ENCODE peak calls at places on chromosomes 7 and 10, in nine cellular contexts. A is upper lobe of left lung, L is Panc1, C is cardiac fibroblast, Z is prostate gland, V is astrocyte of the spinal cord, W is epithelial cell of esophagus, M is fibroblast of lung, U is tibial artery. P is an unnamed sample.

GRCh38 chr7:19009241-19009935 is 108.0 kb downstream of the TWIST1 start:
- DNase-seq in U (no peak), W (peak), L (no peak), A (no peak), Z (no peak), M (peak), V (peak), C (peak), P (no peak)

GRCh38 chr7:158587425-158588084 is at the start of gene PTPRN2:
- DNase-seq in A (peak), U (no peak), V (peak), W (peak), C (peak), Z (peak), L (no peak), M (peak), P (no peak)

GRCh38 chr10:119139464-119140067 is 25.9 kb downstream of the SFXN4 start:
- DNase-seq in W (peak), V (no peak), M (no peak), Z (peak), L (peak), U (no peak), A (no peak), C (peak), P (no peak)

GRCh38 chr7:8125680-8126444 is 136.1 kb downstream of the ICA1 start:
- DNase-seq in A (no peak), M (no peak), W (peak), U (no peak), C (no peak), V (no peak), L (no peak), Z (no peak), P (peak)

GRCh38 chr7:75819711-75820110 is 6.1 kb upstream of the CCL24 start:
- DNase-seq in Z (no peak), M (no peak), A (no peak), U (peak), C (no peak), W (no peak), V (no peak), L (no peak), P (no peak)

GRCh38 chr10:126090911-126091728 is 194.8 kb downstream of the FANK1 start:
- DNase-seq in C (peak), A (no peak), Z (no peak), V (peak), W (peak), U (no peak), M (peak), L (peak), P (no peak)

GRCh38 chr7:157490465-157490912 is 153.7 kb downstream of the DNAJB6 start:
- DNase-seq in Z (no peak), U (no peak), V (peak), A (no peak), M (peak), W (peak), L (peak), C (peak), P (peak)

GRCh38 chr10:43127447-43127846 is 10.8 kb upstream of the CSGALNACT2 start:
- DNase-seq in V (no peak), M (peak), C (no peak), A (no peak), Z (no peak), W (peak), U (no peak), L (no peak), P (no peak)

GRCh38 chr7:41217306-41217705 is 485.6 kb downstream of the INHBA start:
- DNase-seq in Z (no peak), C (no peak), L (no peak), A (no peak), W (peak), U (no peak), M (peak), V (peak), P (no peak)

GRCh38 chr7:1229956-1230355 is 2.7 kb upstream of the UNCX start:
- DNase-seq in C (no peak), W (no peak), A (no peak), Z (no peak), L (no peak), U (no peak), M (no peak), V (no peak), P (no peak)

GRCh38 chr7:1964556-1964912 is 268.2 kb downstream of the MAD1L1 start:
- DNase-seq in C (no peak), V (no peak), Z (no peak), U (no peak), M (no peak), A (no peak), W (no peak), L (no peak), P (no peak)

GRCh38 chr7:122040147-122040546 is 103.9 kb downstream of the AASS start:
- DNase-seq in V (no peak), U (no peak), Z (no peak), L (no peak), M (peak), C (no peak), W (peak), A (no peak), P (no peak)

GRCh38 chr7:39465055-39465929 is 100.9 kb upstream of the YAE1 start:
- DNase-seq in M (peak), V (peak), Z (peak), C (peak), A (no peak), L (peak), U (no peak), W (peak), P (peak)

GRCh38 chr7:353746-354325 is 63.9 kb downstream of the FOXL3 start:
- DNase-seq in Z (no peak), L (no peak), U (no peak), M (peak), V (peak), A (peak), W (no peak), C (no peak), P (no peak)

GRCh38 chr10:103693070-103693811 is 162.1 kb downstream of the SH3PXD2A start:
- DNase-seq in C (no peak), L (no peak), M (peak), Z (no peak), U (no peak), W (no peak), A (peak), V (no peak), P (no peak)

GRCh38 chr7:155602156-155602555 is 42.3 kb upstream of the RBM33 start:
- DNase-seq in C (no peak), L (no peak), U (no peak), W (no peak), M (no peak), Z (no peak), V (no peak), A (peak), P (no peak)

GRCh38 chr7:35826751-35827150 is 25.9 kb downstream of the SEPTIN7 start:
- DNase-seq in V (no peak), W (no peak), M (no peak), L (no peak), Z (no peak), U (no peak), A (no peak), C (no peak), P (no peak)

GRCh38 chr7:157699357-157700013 is 362.7 kb downstream of the DNAJB6 start:
- DNase-seq in U (no peak), W (no peak), C (no peak), M (no peak), L (no peak), V (no peak), A (no peak), Z (no peak), P (no peak)

GRCh38 chr7:72268090-72268489 is 144.0 kb downstream of the CALN1 start:
- DNase-seq in U (no peak), W (no peak), M (no peak), L (no peak), Z (no peak), C (no peak), A (no peak), V (no peak), P (no peak)

GRCh38 chr7:47516985-47517590 is 64.8 kb downstream of the TNS3 start:
- DNase-seq in A (no peak), U (peak), W (no peak), C (no peak), L (no peak), V (peak), Z (peak), M (peak), P (no peak)

GRCh38 chr10:112583236-112583919 is 136.4 kb downstream of the VTI1A start:
- DNase-seq in M (no peak), U (no peak), C (no peak), W (no peak), V (no peak), L (no peak), A (no peak), Z (no peak), P (no peak)

GRCh38 chr10:96401036-96401435 is 42.2 kb upstream of the OPALIN start:
- DNase-seq in Z (no peak), M (no peak), W (no peak), V (no peak), A (no peak), C (no peak), L (no peak), U (no peak), P (no peak)

GRCh38 chr7:44196450-44196872 is 4.3 kb upstream of the YKT6 start:
- DNase-seq in A (no peak), L (no peak), Z (no peak), C (peak), M (peak), V (peak), U (no peak), W (peak), P (no peak)

GRCh38 chr7:69654381-69654780 is 56.1 kb downstream of the AUTS2 start:
- DNase-seq in U (no peak), C (peak), V (no peak), M (no peak), W (no peak), Z (peak), L (no peak), A (no peak), P (no peak)

GRCh38 chr10:80252296-80252887 is 37.1 kb downstream of the MAT1A start:
- DNase-seq in W (no peak), L (no peak), U (no peak), A (no peak), Z (no peak), C (no peak), V (no peak), M (no peak), P (no peak)

GRCh38 chr7:129840757-129841156 is 112.0 kb downstream of the UBE2H start:
- DNase-seq in C (peak), U (no peak), M (peak), A (no peak), V (peak), Z (no peak), W (no peak), L (no peak), P (no peak)

GRCh38 chr10:59387951-59388431 is 25.6 kb upstream of the FAM13C start:
- DNase-seq in Z (no peak), A (no peak), C (peak), V (peak), U (no peak), W (peak), L (no peak), M (peak), P (no peak)

GRCh38 chr7:23544913-23545354 is 13.2 kb upstream of the TRA2A start:
- DNase-seq in W (peak), U (no peak), C (peak), L (peak), Z (no peak), A (no peak), M (peak), V (peak), P (peak)

GRCh38 chr10:86756511-86757109 is at the start of gene BMPR1A:
- DNase-seq in Z (peak), W (peak), L (no peak), U (peak), C (peak), M (no peak), V (peak), A (no peak), P (no peak)

GRCh38 chr10:36344816-36345215 is 702.7 kb upstream of the FZD8 start:
- DNase-seq in M (peak), U (no peak), V (no peak), W (no peak), L (no peak), A (no peak), C (no peak), Z (no peak), P (no peak)

GRCh38 chr7:108427766-108428165 is 28.5 kb downstream of the NRCAM start:
- DNase-seq in V (no peak), U (no peak), A (no peak), W (no peak), C (no peak), Z (no peak), L (no peak), M (no peak), P (no peak)

GRCh38 chr10:15046626-15047025 is 2.9 kb downstream of the OLAH start:
- DNase-seq in A (no peak), V (peak), U (no peak), Z (no peak), W (no peak), M (peak), L (no peak), C (peak), P (no peak)

GRCh38 chr10:119933179-119933578 is 40.6 kb downstream of the SEC23IP start:
- DNase-seq in C (peak), M (peak), V (peak), U (no peak), A (no peak), W (no peak), Z (no peak), L (no peak), P (no peak)

GRCh38 chr10:70920519-70920918 is 32.2 kb upstream of the PCBD1 start:
- DNase-seq in V (no peak), C (no peak), Z (peak), U (no peak), L (no peak), A (peak), M (no peak), W (peak), P (no peak)

GRCh38 chr10:19987931-19988330 is 171.7 kb downstream of the PLXDC2 start:
- DNase-seq in U (no peak), A (no peak), L (no peak), C (no peak), W (no peak), Z (no peak), M (no peak), V (no peak), P (no peak)

GRCh38 chr10:29535012-29535777 is 99.6 kb downstream of the SVIL start:
- DNase-seq in V (peak), A (no peak), U (no peak), C (peak), L (peak), M (peak), Z (peak), W (peak), P (no peak)

GRCh38 chr10:78476156-78476555 is 442.5 kb downstream of the RPS24 start:
- DNase-seq in U (no peak), V (no peak), Z (no peak), C (no peak), M (no peak), A (no peak), W (no peak), L (no peak), P (no peak)

GRCh38 chr7:16063241-16063640 is 358.1 kb downstream of the CRPPA start:
- DNase-seq in V (no peak), A (no peak), Z (no peak), W (no peak), U (no peak), M (no peak), L (no peak), C (no peak), P (no peak)

GRCh38 chr7:16064316-16064715 is 357.0 kb downstream of the CRPPA start:
- DNase-seq in A (no peak), W (no peak), M (no peak), L (no peak), V (no peak), Z (no peak), C (no peak), U (no peak), P (no peak)

GRCh38 chr7:16063691-16064090 is 357.6 kb downstream of the CRPPA start:
- DNase-seq in C (peak), Z (no peak), U (no peak), M (no peak), V (peak), W (no peak), L (no peak), A (no peak), P (no peak)

GRCh38 chr7:16067695-16068094 is 353.6 kb downstream of the CRPPA start:
- DNase-seq in W (no peak), C (no peak), Z (no peak), M (no peak), U (no peak), L (no peak), V (no peak), A (no peak), P (no peak)

DNA sequence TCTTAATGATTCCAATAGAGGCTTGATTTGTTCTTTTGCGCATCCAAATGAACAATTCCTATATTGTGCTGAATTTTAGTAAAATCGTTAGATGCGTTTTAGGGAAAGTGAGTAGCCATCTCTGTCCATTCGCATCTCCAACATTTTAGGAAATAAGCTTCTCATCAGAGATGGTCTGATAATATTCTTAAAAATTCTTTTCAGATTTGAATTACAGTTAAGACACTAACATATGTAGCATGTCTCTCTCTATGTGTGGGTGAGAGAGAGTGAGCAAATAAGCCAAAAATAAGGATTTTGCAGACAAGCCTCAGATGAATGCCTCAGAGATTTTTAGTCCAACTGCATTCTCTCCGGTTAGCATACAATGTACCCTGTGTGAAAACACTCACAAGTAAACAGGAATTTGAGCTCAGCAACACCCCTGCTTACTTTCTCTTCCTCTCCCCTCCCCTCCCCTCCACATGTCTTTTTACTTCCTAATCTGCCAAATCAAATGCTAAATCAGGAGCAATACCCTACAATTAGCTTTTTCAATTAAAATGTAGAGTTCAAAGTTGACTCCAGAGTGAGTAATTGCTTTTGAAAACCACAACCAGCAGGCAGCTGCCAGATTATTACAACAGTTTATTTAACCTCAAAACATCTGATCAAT is 354.4 kb downstream of the CRPPA start:
- DNase-seq in U (no peak), M (peak), V (no peak), L (no peak), A (no peak), C (peak), W (no peak), Z (no peak), P (no peak)
- H3K4me3 ChIP-seq in U (peak), M (no peak), V (no peak), L (no peak), A (no peak), C (no peak), W (no peak), Z (no peak), P (no peak)

GRCh38 chr7:32539917-32540544 is 44.7 kb downstream of the AVL9 start:
- DNase-seq in L (no peak), V (no peak), A (no peak), M (peak), C (no peak), U (no peak), Z (no peak), W (no peak), P (no peak)
- H3K4me3 ChIP-seq in L (no peak), V (no peak), A (no peak), M (no peak), C (no peak), U (no peak), Z (no peak), W (no peak), P (no peak)

GRCh38 chr10:45582386-45582781 is 90.2 kb downstream of the ZFAND4 start:
- DNase-seq in C (no peak), Z (no peak), A (no peak), V (no peak), M (no peak), L (no peak), W (no peak), U (no peak), P (no peak)

GRCh38 chr10:45578384-45578946 is 94.1 kb downstream of the ZFAND4 start:
- DNase-seq in A (no peak), Z (no peak), V (no peak), L (no peak), W (no peak), M (no peak), U (no peak), C (no peak), P (no peak)

GRCh38 chr10:45580781-45581496 is 91.6 kb downstream of the ZFAND4 start:
- DNase-seq in Z (no peak), V (no peak), U (no peak), W (no peak), M (no peak), A (no peak), C (no peak), L (no peak), P (no peak)

GRCh38 chr10:45581497-45582385 is 90.8 kb downstream of the ZFAND4 start:
- DNase-seq in M (peak), Z (no peak), C (no peak), W (no peak), V (no peak), A (no peak), U (no peak), L (no peak), P (no peak)

GRCh38 chr10:45580371-45580770 is 92.2 kb downstream of the ZFAND4 start:
- DNase-seq in M (no peak), A (no peak), L (no peak), V (no peak), Z (no peak), C (no peak), W (no peak), U (no peak), P (no peak)
- H3K4me3 ChIP-seq in M (no peak), A (no peak), L (peak), V (no peak), Z (peak), C (no peak), W (no peak), U (no peak), P (peak)

GRCh38 chr7:6419310-6419773 is 28.4 kb downstream of the DAGLB start:
- DNase-seq in M (peak), V (peak), C (no peak), Z (peak), L (no peak), W (no peak), A (no peak), U (no peak), P (no peak)
- H3K4me3 ChIP-seq in M (no peak), V (no peak), C (no peak), Z (no peak), L (no peak), W (no peak), A (no peak), U (no peak), P (no peak)

GRCh38 chr10:490891-491571 is 198.4 kb downstream of the DIP2C start:
- DNase-seq in Z (no peak), A (no peak), W (peak), M (peak), U (peak), V (no peak), L (no peak), C (peak), P (no peak)
- H3K4me3 ChIP-seq in Z (no peak), A (no peak), W (no peak), M (no peak), U (peak), V (no peak), L (no peak), C (peak), P (no peak)

GRCh38 chr10:100824886-100825285 is 79.5 kb downstream of the PAX2 start:
- DNase-seq in V (no peak), M (no peak), A (no peak), Z (no peak), L (no peak), C (no peak), U (no peak), W (no peak), P (no peak)

GRCh38 chr10:100826983-100827818 is 81.8 kb downstream of the PAX2 start:
- DNase-seq in A (peak), L (no peak), Z (no peak), W (peak), U (no peak), C (no peak), M (no peak), V (no peak), P (no peak)

GRCh38 chr10:100826661-100826982 is 81.2 kb downstream of the PAX2 start:
- DNase-seq in V (no peak), Z (no peak), C (no peak), L (no peak), U (no peak), W (no peak), A (peak), M (no peak), P (no peak)

GRCh38 chr10:100825325-100825875 is 80.0 kb downstream of the PAX2 start:
- DNase-seq in C (no peak), W (no peak), U (no peak), L (no peak), M (no peak), Z (no peak), V (no peak), A (no peak), P (no peak)

GRCh38 chr10:100825946-100826660 is 80.7 kb downstream of the PAX2 start:
- DNase-seq in L (no peak), Z (no peak), U (no peak), C (no peak), V (no peak), A (no peak), W (no peak), M (no peak), P (no peak)
- H3K4me3 ChIP-seq in L (no peak), Z (no peak), U (no peak), C (no peak), V (no peak), A (no peak), W (no peak), M (no peak), P (no peak)

GRCh38 chr10:63446716-63447440 is 18.9 kb downstream of the JMJD1C start:
- DNase-seq in V (no peak), C (no peak), Z (no peak), W (no peak), A (no peak), L (no peak), U (no peak), M (no peak), P (no peak)
- H3K4me3 ChIP-seq in V (no peak), C (no peak), Z (no peak), W (no peak), A (no peak), L (no peak), U (no peak), M (no peak), P (no peak)